ENCODE peak calls at places on chromosomes 12 and 14, in five cellular contexts. E, T, M, F and H are unnamed samples.

GRCh38 chr12:108752387-108752786 is 21.1 kb upstream of the CORO1C start:
- DNase-seq in E (no peak), T (no peak), M (no peak), F (no peak), H (no peak)

GRCh38 chr14:78232666-78233065 is 62.5 kb downstream of the NRXN3 start:
- DNase-seq in E (no peak), T (no peak), M (no peak), F (peak), H (no peak)

GRCh38 chr12:92403210-92404175 is 257.8 kb upstream of the BTG1 start:
- DNase-seq in E (peak), T (no peak), M (no peak), F (no peak), H (peak)

GRCh38 chr14:24848427-24848826 is 201.5 kb downstream of the STXBP6 start:
- DNase-seq in E (no peak), T (no peak), M (no peak), F (no peak), H (no peak)

GRCh38 chr12:73947627-73948026 is 590.0 kb upstream of the ATXN7L3B start:
- DNase-seq in E (no peak), T (no peak), M (no peak), F (no peak), H (no peak)

GRCh38 chr14:59634617-59635016 is 58.0 kb upstream of the CCDC175 start:
- DNase-seq in E (no peak), T (no peak), M (no peak), F (no peak), H (no peak)

GRCh38 chr12:94831081-94831747 is 172.3 kb downstream of the NDUFA12 start:
- DNase-seq in E (no peak), T (no peak), M (no peak), F (no peak), H (peak)

GRCh38 chr14:103380719-103381377 is 4.4 kb upstream of the MARK3 start:
- DNase-seq in E (no peak), T (no peak), M (no peak), F (no peak), H (no peak)

GRCh38 chr12:130743606-130744005 is 27.5 kb upstream of the RIMBP2 start:
- DNase-seq in E (no peak), T (no peak), M (no peak), F (no peak), H (no peak)

GRCh38 chr14:71582705-71583104 is 349.5 kb upstream of the RGS6 start:
- DNase-seq in E (no peak), T (no peak), M (no peak), F (no peak), H (no peak)

GRCh38 chr12:106039242-106039641 is 99.5 kb downstream of the NUAK1 start:
- DNase-seq in E (no peak), T (no peak), M (no peak), F (no peak), H (no peak)

GRCh38 chr12:72271741-72272661 is at the start of gene TRHDE:
- DNase-seq in E (no peak), T (peak), M (no peak), F (no peak), H (peak)

GRCh38 chr12:113339540-113339939 is 4.6 kb upstream of the SLC8B1 start:
- DNase-seq in E (no peak), T (no peak), M (no peak), F (no peak), H (no peak)

GRCh38 chr12:11839093-11839641 is 189.7 kb downstream of the ETV6 start:
- DNase-seq in E (no peak), T (no peak), M (no peak), F (no peak), H (no peak)

GRCh38 chr12:10466311-10466710 is 13.1 kb upstream of the KLRC1 start:
- DNase-seq in E (no peak), T (no peak), M (no peak), F (peak), H (no peak)

GRCh38 chr12:2503762-2504161 is 291.0 kb upstream of the FKBP4 start:
- DNase-seq in E (no peak), T (no peak), M (no peak), F (no peak), H (no peak)

GRCh38 chr12:110345176-110345651 is 58.3 kb downstream of the ANAPC7 start:
- DNase-seq in E (no peak), T (no peak), M (no peak), F (no peak), H (no peak)

GRCh38 chr12:52681551-52682380 is 1.6 kb upstream of the KRT1 start:
- DNase-seq in E (no peak), T (no peak), M (no peak), F (no peak), H (no peak)

GRCh38 chr14:100476012-100476822 is 111.0 kb downstream of the BEGAIN start:
- DNase-seq in E (no peak), T (no peak), M (no peak), F (no peak), H (no peak)

GRCh38 chr12:12379831-12380730 is 23.2 kb downstream of the BORCS5 start:
- DNase-seq in E (peak), T (no peak), M (no peak), F (no peak), H (peak)

GRCh38 chr12:123502163-123502562 is 31.4 kb downstream of the RILPL1 start:
- DNase-seq in E (no peak), T (no peak), M (no peak), F (no peak), H (no peak)

GRCh38 chr14:38755036-38755435 is 348.0 kb downstream of the SEC23A start:
- DNase-seq in E (no peak), T (no peak), M (no peak), F (no peak), H (no peak)

GRCh38 chr14:75522224-75522764 is at the start of gene BATF:
- DNase-seq in E (peak), T (peak), M (peak), F (no peak), H (peak)

GRCh38 chr12:109065154-109065852 is 12.9 kb downstream of the USP30 start:
- DNase-seq in E (no peak), T (no peak), M (no peak), F (no peak), H (no peak)

GRCh38 chr14:35079742-35080141 is 33.7 kb downstream of the FAM177A1 start:
- DNase-seq in E (no peak), T (no peak), M (no peak), F (no peak), H (no peak)

GRCh38 chr14:30143617-30144016 is 216.0 kb upstream of the PRKD1 start:
- DNase-seq in E (no peak), T (no peak), M (no peak), F (no peak), H (no peak)

GRCh38 chr12:76236640-76237039 is 111.6 kb downstream of the BBS10 start:
- DNase-seq in E (no peak), T (no peak), M (no peak), F (no peak), H (no peak)

GRCh38 chr12:132385375-132385774 is 56.0 kb upstream of the GALNT9 start:
- DNase-seq in E (no peak), T (no peak), M (no peak), F (no peak), H (no peak)

GRCh38 chr14:51188566-51189185 is 51.4 kb upstream of the TMX1 start:
- DNase-seq in E (no peak), T (no peak), M (no peak), F (no peak), H (no peak)

GRCh38 chr14:21090194-21090939 is 8.1 kb downstream of the ZNF219 start:
- DNase-seq in E (no peak), T (no peak), M (no peak), F (no peak), H (no peak)

GRCh38 chr14:22314183-22314820 is 274.7 kb downstream of the DAD1 start:
- DNase-seq in E (no peak), T (peak), M (no peak), F (peak), H (no peak)

GRCh38 chr12:113134521-113134951 is 1.0 kb downstream of the RASAL1 start:
- DNase-seq in E (no peak), T (no peak), M (no peak), F (no peak), H (no peak)